ENCODE peak calls at places on chromosomes 3 and 15, in nine cellular contexts. Z is HS-5; I is HT1080; F is progenitor cell of endocrine pancreas; Q is IMR-90; Y is NCI-H1694 treated with DMSO at 0.1 percent for 48 hours; L is activated naive CD4-positive, alpha-beta T cell; W is neural crest cell; M is activated B cell treated with CpG ODN at 0.5 μM for 24 hours. J is an unnamed sample.

GRCh38 chr3:139557041-139557440 is 17.5 kb upstream of the RBP1 start:
- DNase-seq in Z (no peak), I (no peak), F (no peak), Q (no peak), Y (no peak), L (no peak), W (no peak), M (no peak), J (no peak)

GRCh38 chr3:84717894-84718293 is 240.9 kb upstream of the CADM2 start:
- DNase-seq in Z (no peak), I (no peak), F (no peak), Q (no peak), Y (no peak), L (no peak), W (no peak), M (no peak), J (no peak)

GRCh38 chr3:15486979-15487378 is 34.5 kb downstream of the COLQ start:
- DNase-seq in Z (no peak), I (no peak), F (no peak), Q (no peak), Y (no peak), L (no peak), W (no peak), M (no peak), J (no peak)

GRCh38 chr3:8509961-8510360 is 8.3 kb downstream of the LMCD1 start:
- DNase-seq in Z (peak; percentile 88), I (peak; percentile 84), F (no peak), Q (peak; percentile 98), Y (no peak), L (no peak), W (no peak), M (no peak), J (peak; percentile 97)

GRCh38 chr15:70569139-70569717 is 194.1 kb downstream of the UACA start:
- DNase-seq in Z (no peak), I (peak; percentile 60), F (no peak), Q (peak; percentile 71), Y (no peak), L (no peak), W (no peak), M (no peak), J (peak; percentile 27)

GRCh38 chr3:197367081-197367780 is 68.8 kb upstream of the DLG1 start:
- DNase-seq in Z (no peak), I (peak; percentile 98), F (no peak), Q (peak; percentile 82), Y (peak; percentile 48), L (no peak), W (no peak), M (no peak), J (peak; percentile 93)

GRCh38 chr3:73419179-73419803 is 205.4 kb downstream of the PDZRN3 start:
- DNase-seq in Z (peak; percentile 53), I (no peak), F (no peak), Q (peak; percentile 89), Y (no peak), L (no peak), W (no peak), M (no peak), J (no peak)

GRCh38 chr15:43648649-43649429 is at the start of gene CATSPER2:
- DNase-seq in Z (no peak), I (no peak), F (no peak), Q (no peak), Y (no peak), L (no peak), W (no peak), M (no peak), J (no peak)

GRCh38 chr15:73485372-73485771 is 42.4 kb downstream of the REC114 start:
- DNase-seq in Z (no peak), I (no peak), F (no peak), Q (no peak), Y (no peak), L (no peak), W (no peak), M (no peak), J (no peak)

GRCh38 chr15:67091073-67091965 is 25.9 kb downstream of the SMAD3 start:
- DNase-seq in Z (peak; percentile 87), I (peak; percentile 98), F (no peak), Q (peak; percentile 99), Y (no peak), L (no peak), W (no peak), M (no peak), J (peak; percentile 98)

GRCh38 chr3:149487598-149488197 is 13.2 kb downstream of the TM4SF4 start:
- DNase-seq in Z (no peak), I (peak; percentile 42), F (peak; percentile 18), Q (no peak), Y (no peak), L (no peak), W (peak; percentile 20), M (no peak), J (no peak)

GRCh38 chr3:45816544-45816943 is 20.2 kb upstream of the SLC6A20 start:
- DNase-seq in Z (no peak), I (no peak), F (no peak), Q (peak; percentile 41), Y (no peak), L (no peak), W (no peak), M (no peak), J (peak; percentile 6)

GRCh38 chr15:57503911-57504598 is 87.6 kb upstream of the MYZAP start:
- DNase-seq in Z (no peak), I (no peak), F (no peak), Q (no peak), Y (no peak), L (no peak), W (no peak), M (no peak), J (no peak)

GRCh38 chr15:70559223-70559823 is 204.0 kb downstream of the UACA start:
- DNase-seq in Z (no peak), I (no peak), F (no peak), Q (peak; percentile 44), Y (no peak), L (peak; percentile 29), W (no peak), M (no peak), J (no peak)

GRCh38 chr15:93413745-93414144 is 324.7 kb upstream of the RGMA start:
- DNase-seq in Z (no peak), I (no peak), F (no peak), Q (no peak), Y (no peak), L (no peak), W (no peak), M (no peak), J (no peak)

GRCh38 chr3:196969001-196969659 is 497 bp upstream of the PIGZ start:
- DNase-seq in Z (no peak), I (no peak), F (no peak), Q (no peak), Y (no peak), L (no peak), W (no peak), M (no peak), J (no peak)

GRCh38 chr15:66883322-66883911 is 181.4 kb downstream of the SMAD6 start:
- DNase-seq in Z (peak; percentile 99), I (peak; percentile 100), F (peak; percentile 48), Q (peak; percentile 100), Y (no peak), L (no peak), W (no peak), M (no peak), J (peak; percentile 99)

GRCh38 chr3:79724206-79724605 is 43.6 kb downstream of the ROBO1 start:
- DNase-seq in Z (no peak), I (no peak), F (no peak), Q (no peak), Y (no peak), L (no peak), W (no peak), M (no peak), J (no peak)

GRCh38 chr15:90322531-90322930 is 29.6 kb upstream of the ZNF774 start:
- DNase-seq in Z (no peak), I (no peak), F (no peak), Q (no peak), Y (no peak), L (no peak), W (no peak), M (no peak), J (no peak)

GRCh38 chr3:103380391-103380790 is 945.6 kb downstream of the ZPLD1 start:
- DNase-seq in Z (no peak), I (no peak), F (no peak), Q (no peak), Y (no peak), L (no peak), W (no peak), M (no peak), J (no peak)

GRCh38 chr3:165466856-165467255 is 270.7 kb upstream of the SLITRK3 start:
- DNase-seq in Z (no peak), I (peak; percentile 36), F (no peak), Q (peak; percentile 68), Y (no peak), L (no peak), W (no peak), M (no peak), J (peak; percentile 44)

GRCh38 chr3:187536185-187536584 is 134.0 kb downstream of the SST start:
- DNase-seq in Z (no peak), I (no peak), F (no peak), Q (no peak), Y (no peak), L (no peak), W (no peak), M (no peak), J (no peak)

GRCh38 chr3:100289339-100289738 is 28.5 kb downstream of the TBC1D23 start:
- DNase-seq in Z (no peak), I (peak; percentile 35), F (no peak), Q (peak; percentile 37), Y (no peak), L (no peak), W (no peak), M (no peak), J (peak; percentile 10)

GRCh38 chr3:138649134-138649533 is 40.6 kb downstream of the FAIM start:
- DNase-seq in Z (no peak), I (no peak), F (no peak), Q (no peak), Y (no peak), L (no peak), W (no peak), M (no peak), J (no peak)

GRCh38 chr15:80798911-80799310 is 19.7 kb downstream of the CEMIP start:
- DNase-seq in Z (no peak), I (no peak), F (no peak), Q (no peak), Y (no peak), L (no peak), W (no peak), M (no peak), J (no peak)

GRCh38 chr15:65413760-65414144 is 9.0 kb downstream of the IGDCC4 start:
- DNase-seq in Z (no peak), I (peak; percentile 69), F (no peak), Q (no peak), Y (no peak), L (no peak), W (no peak), M (no peak), J (no peak)

GRCh38 chr3:11479230-11479620 is 164.5 kb downstream of the VGLL4 start:
- DNase-seq in Z (no peak), I (no peak), F (no peak), Q (no peak), Y (no peak), L (no peak), W (no peak), M (no peak), J (no peak)

GRCh38 chr3:131328739-131329138 is 52.8 kb upstream of the NUDT16 start:
- DNase-seq in Z (no peak), I (no peak), F (no peak), Q (no peak), Y (no peak), L (no peak), W (no peak), M (no peak), J (no peak)

GRCh38 chr15:96972201-96972600 is 641.7 kb downstream of the NR2F2 start:
- DNase-seq in Z (no peak), I (no peak), F (no peak), Q (no peak), Y (no peak), L (no peak), W (no peak), M (no peak), J (no peak)

GRCh38 chr3:10637342-10637741 is 132.0 kb upstream of the ATP2B2 start:
- DNase-seq in Z (no peak), I (no peak), F (no peak), Q (no peak), Y (no peak), L (no peak), W (no peak), M (no peak), J (no peak)

J was measured in RCC 7860.